ENCODE peak calls at places on chromosomes 6 and 20, in ten cellular contexts. L, V, B, R, Y, P, I, T, H and Q are unnamed samples.

GRCh38 chr6:56807992-56808342 is 146.9 kb upstream of the BEND6 start:
- DNase-seq in L (no peak), V (no peak), B (no peak), R (no peak), Y (no peak), P (no peak), I (no peak), T (peak), H (no peak), Q (no peak)

GRCh38 chr6:51299649-51300380 is 481.1 kb downstream of the TFAP2B start:
- DNase-seq in L (no peak), V (no peak), B (no peak), R (no peak), Y (no peak), P (no peak), I (no peak), T (no peak), H (no peak), Q (no peak)

GRCh38 chr6:56954389-56955170 is at the start of gene BEND6:
- DNase-seq in L (peak), V (peak), B (peak), R (peak), Y (peak), P (peak), I (peak), T (peak), H (peak), Q (peak)

GRCh38 chr6:29255530-29255929 is 46.0 kb upstream of the OR14J1 start:
- DNase-seq in L (no peak), V (no peak), B (no peak), R (no peak), Y (no peak), P (no peak), I (no peak), T (no peak), H (no peak), Q (no peak)

GRCh38 chr20:49319204-49319809 is 41.5 kb upstream of the ZNFX1 start:
- DNase-seq in L (no peak), V (no peak), B (no peak), R (no peak), Y (no peak), P (no peak), I (peak), T (no peak), H (no peak), Q (no peak)

GRCh38 chr6:170102582-170103481 is 188.0 kb downstream of the DLL1 start:
- DNase-seq in L (peak), V (no peak), B (no peak), R (no peak), Y (no peak), P (no peak), I (no peak), T (no peak), H (no peak), Q (no peak)

GRCh38 chr6:56808871-56809359 is 146.0 kb upstream of the BEND6 start:
- DNase-seq in L (no peak), V (peak), B (peak), R (peak), Y (no peak), P (no peak), I (no peak), T (peak), H (no peak), Q (peak)

GRCh38 chr6:24574809-24575208 is 71.2 kb downstream of the KIAA0319 start:
- DNase-seq in L (no peak), V (no peak), B (no peak), R (no peak), Y (no peak), P (no peak), I (no peak), T (no peak), H (no peak), Q (peak)

GRCh38 chr20:31945790-31946189 is 6.1 kb downstream of the PDRG1 start:
- DNase-seq in L (no peak), V (no peak), B (no peak), R (no peak), Y (no peak), P (no peak), I (no peak), T (no peak), H (no peak), Q (no peak)

GRCh38 chr20:58584881-58585752 is 66.0 kb upstream of the STX16 start:
- DNase-seq in L (no peak), V (no peak), B (peak), R (no peak), Y (no peak), P (no peak), I (no peak), T (peak), H (no peak), Q (peak)

GRCh38 chr6:51568771-51569170 is 518.6 kb downstream of the PKHD1 start:
- DNase-seq in L (no peak), V (no peak), B (no peak), R (no peak), Y (no peak), P (no peak), I (no peak), T (no peak), H (no peak), Q (no peak)

GRCh38 chr6:20835315-20836010 is 301.2 kb downstream of the CDKAL1 start:
- DNase-seq in L (no peak), V (no peak), B (no peak), R (no peak), Y (no peak), P (no peak), I (no peak), T (no peak), H (no peak), Q (no peak)

GRCh38 chr6:1579096-1579495 is 30.6 kb upstream of the FOXC1 start:
- DNase-seq in L (no peak), V (no peak), B (no peak), R (no peak), Y (no peak), P (no peak), I (no peak), T (no peak), H (no peak), Q (no peak)

GRCh38 chr6:140708386-140708785 is 1333.9 kb upstream of the CITED2 start:
- DNase-seq in L (no peak), V (no peak), B (no peak), R (no peak), Y (no peak), P (no peak), I (no peak), T (no peak), H (no peak), Q (no peak)

GRCh38 chr6:107292570-107293285 is 166.6 kb downstream of the PDSS2 start:
- DNase-seq in L (no peak), V (no peak), B (no peak), R (no peak), Y (no peak), P (no peak), I (no peak), T (no peak), H (no peak), Q (no peak)

GRCh38 chr20:44106615-44107014 is 80.4 kb downstream of the JPH2 start:
- DNase-seq in L (no peak), V (no peak), B (no peak), R (no peak), Y (no peak), P (no peak), I (no peak), T (no peak), H (no peak), Q (no peak)

GRCh38 chr6:68975064-68975463 is 340.0 kb downstream of the ADGRB3 start:
- DNase-seq in L (no peak), V (peak), B (no peak), R (peak), Y (no peak), P (no peak), I (peak), T (peak), H (no peak), Q (peak)

GRCh38 chr6:27591660-27592059 is 118.8 kb upstream of the ZNF184 start:
- DNase-seq in L (no peak), V (peak), B (no peak), R (peak), Y (peak), P (peak), I (no peak), T (peak), H (no peak), Q (peak)

GRCh38 chr6:149081281-149081680 is 236.2 kb upstream of the TAB2 start:
- DNase-seq in L (no peak), V (no peak), B (no peak), R (no peak), Y (no peak), P (no peak), I (no peak), T (no peak), H (no peak), Q (no peak)

GRCh38 chr6:85670573-85670972 is 27.9 kb upstream of the SYNCRIP start:
- DNase-seq in L (no peak), V (no peak), B (no peak), R (peak), Y (no peak), P (no peak), I (no peak), T (peak), H (no peak), Q (peak)

GRCh38 chr6:40378725-40379074 is 208.5 kb downstream of the LRFN2 start:
- DNase-seq in L (no peak), V (no peak), B (no peak), R (no peak), Y (no peak), P (no peak), I (no peak), T (no peak), H (no peak), Q (no peak)

GRCh38 chr6:111150577-111150976 is 63.3 kb downstream of the SLC16A10 start:
- DNase-seq in L (no peak), V (no peak), B (no peak), R (no peak), Y (no peak), P (no peak), I (no peak), T (no peak), H (no peak), Q (no peak)

GRCh38 chr6:108606130-108606797 is 45.5 kb downstream of the FOXO3 start:
- DNase-seq in L (no peak), V (no peak), B (no peak), R (no peak), Y (no peak), P (no peak), I (no peak), T (no peak), H (no peak), Q (no peak)

GRCh38 chr20:7161690-7162089 is 394.2 kb downstream of the BMP2 start:
- DNase-seq in L (no peak), V (peak), B (no peak), R (peak), Y (no peak), P (no peak), I (no peak), T (peak), H (no peak), Q (no peak)

GRCh38 chr6:169937389-169938261 is 186.2 kb downstream of the ERMARD start:
- DNase-seq in L (no peak), V (no peak), B (no peak), R (no peak), Y (no peak), P (no peak), I (no peak), T (no peak), H (no peak), Q (no peak)

GRCh38 chr6:14966111-14966901 is 279.6 kb upstream of the JARID2 start:
- DNase-seq in L (no peak), V (no peak), B (no peak), R (no peak), Y (no peak), P (no peak), I (no peak), T (no peak), H (no peak), Q (peak)

GRCh38 chr20:24357169-24357568 is 112.3 kb upstream of the SYNDIG1 start:
- DNase-seq in L (no peak), V (no peak), B (no peak), R (no peak), Y (no peak), P (no peak), I (no peak), T (no peak), H (no peak), Q (no peak)

GRCh38 chr20:62368629-62369507 is 1.8 kb upstream of the LAMA5 start:
- DNase-seq in L (peak), V (no peak), B (peak), R (no peak), Y (peak), P (no peak), I (peak), T (no peak), H (no peak), Q (peak)

GRCh38 chr6:127267742-127268588 is 1.3 kb downstream of the RNF146 start:
- DNase-seq in L (no peak), V (peak), B (peak), R (no peak), Y (no peak), P (no peak), I (no peak), T (no peak), H (no peak), Q (peak)

GRCh38 chr6:27617700-27618689 is 145.1 kb upstream of the ZNF184 start:
- DNase-seq in L (no peak), V (peak), B (no peak), R (peak), Y (peak), P (peak), I (no peak), T (peak), H (no peak), Q (peak)

GRCh38 chr6:166006593-166007301 is 160.9 kb downstream of the TBXT start:
- DNase-seq in L (no peak), V (no peak), B (peak), R (peak), Y (no peak), P (no peak), I (no peak), T (peak), H (no peak), Q (peak)

GRCh38 chr20:41509801-41510200 is 108.4 kb downstream of the CHD6 start:
- DNase-seq in L (peak), V (no peak), B (peak), R (peak), Y (no peak), P (no peak), I (peak), T (peak), H (no peak), Q (peak)